ENCODE peak calls at places on chromosomes 7 and 10, in nine cellular contexts. X, T, Y, M, V, C, W, E and F are unnamed samples. For H3K9me3, the result is how much of the 10 kb centered on the place peaks cover.

GRCh38 chr7:65980478-65981250 is 1.3 kb downstream of the GUSB start:
- DNase-seq in X (peak), T (peak), Y (peak), M (peak), V (no peak), C (peak), W (peak), E (peak), F (peak)

GRCh38 chr7:105639677-105640493 is 58.6 kb upstream of the EFCAB10 start:
- DNase-seq in X (no peak), T (no peak), Y (no peak), M (no peak), V (no peak), C (no peak), W (no peak), E (no peak), F (no peak)

GRCh38 chr7:22564511-22565045 is 64.6 kb upstream of the STEAP1B start:
- DNase-seq in X (peak), T (peak), Y (peak), M (no peak), V (no peak), C (no peak), W (no peak), E (peak), F (no peak)

GRCh38 chr10:32237644-32238345 is 109.2 kb downstream of the EPC1 start:
- DNase-seq in X (no peak), T (peak), Y (no peak), M (no peak), V (no peak), C (no peak), W (no peak), E (peak), F (no peak)

GRCh38 chr7:22561895-22562593 is 62.1 kb upstream of the STEAP1B start:
- DNase-seq in X (no peak), T (peak), Y (no peak), M (no peak), V (no peak), C (no peak), W (peak), E (peak), F (no peak)

GRCh38 chr10:43287056-43288007 is 20.5 kb upstream of the RASGEF1A start:
- DNase-seq in X (no peak), T (peak), Y (no peak), M (peak), V (no peak), C (peak), W (no peak), E (peak), F (no peak)

GRCh38 chr10:122830965-122831353 is 14.7 kb downstream of the CUZD1 start:
- DNase-seq in X (no peak), T (no peak), Y (no peak), M (no peak), V (no peak), C (no peak), W (no peak), E (no peak), F (no peak)

GRCh38 chr7:26356929-26357792 is 65.5 kb downstream of the SNX10 start:
- DNase-seq in X (no peak), T (peak), Y (no peak), M (no peak), V (no peak), C (no peak), W (no peak), E (no peak), F (no peak)

GRCh38 chr7:105198223-105198622 is 184.2 kb downstream of the KMT2E start:
- DNase-seq in X (no peak), T (peak), Y (no peak), M (no peak), V (no peak), C (no peak), W (peak), E (peak), F (no peak)

GRCh38 chr7:96484091-96484490 is 162.2 kb upstream of the SLC25A13 start:
- DNase-seq in X (no peak), T (no peak), Y (no peak), M (no peak), V (no peak), C (no peak), W (no peak), E (no peak), F (no peak)

GRCh38 chr10:94018107-94018506 is 24.4 kb downstream of the PLCE1 start:
- DNase-seq in X (no peak), T (no peak), Y (no peak), M (no peak), V (no peak), C (no peak), W (no peak), E (no peak), F (no peak)

GRCh38 chr10:112915590-112916572 is 34.2 kb upstream of the TCF7L2 start:
- DNase-seq in X (no peak), T (peak), Y (no peak), M (no peak), V (peak), C (peak), W (peak), E (no peak), F (no peak)

GRCh38 chr10:3658766-3659165 is 126.2 kb downstream of the KLF6 start:
- DNase-seq in X (no peak), T (no peak), Y (no peak), M (no peak), V (no peak), C (no peak), W (no peak), E (no peak), F (no peak)

GRCh38 chr10:80205478-80206276 is at the start of gene ANXA11:
- DNase-seq in X (peak), T (peak), Y (peak), M (peak), V (peak), C (peak), W (peak), E (peak), F (peak)

GRCh38 chr7:37987732-37988131 is 67.3 kb downstream of the EPDR1 start:
- DNase-seq in X (no peak), T (no peak), Y (no peak), M (no peak), V (no peak), C (peak), W (peak), E (peak), F (no peak)

GRCh38 chr7:128177768-128178550 is 63.1 kb upstream of the LEP start:
- DNase-seq in X (no peak), T (no peak), Y (no peak), M (no peak), V (no peak), C (no peak), W (no peak), E (no peak), F (no peak)
- H3K27ac ChIP-seq in X (no peak), T (no peak), Y (no peak), M (no peak), V (no peak), C (no peak), W (no peak), E (no peak), F (no peak)

GRCh38 chr10:69751216-69751615 is 50.5 kb upstream of the COL13A1 start:
- DNase-seq in X (no peak), T (no peak), Y (no peak), M (no peak), V (no peak), C (no peak), W (no peak), E (no peak), F (no peak)

GRCh38 chr10:69749180-69750010 is 52.3 kb upstream of the COL13A1 start:
- DNase-seq in X (no peak), T (peak), Y (no peak), M (no peak), V (no peak), C (no peak), W (no peak), E (no peak), F (no peak)

GRCh38 chr10:69748621-69749020 is 53.1 kb upstream of the COL13A1 start:
- DNase-seq in X (no peak), T (peak), Y (no peak), M (no peak), V (no peak), C (no peak), W (no peak), E (no peak), F (no peak)

GRCh38 chr10:69750726-69751125 is 51.0 kb upstream of the COL13A1 start:
- DNase-seq in X (no peak), T (no peak), Y (no peak), M (no peak), V (no peak), C (no peak), W (no peak), E (no peak), F (no peak)

DNA sequence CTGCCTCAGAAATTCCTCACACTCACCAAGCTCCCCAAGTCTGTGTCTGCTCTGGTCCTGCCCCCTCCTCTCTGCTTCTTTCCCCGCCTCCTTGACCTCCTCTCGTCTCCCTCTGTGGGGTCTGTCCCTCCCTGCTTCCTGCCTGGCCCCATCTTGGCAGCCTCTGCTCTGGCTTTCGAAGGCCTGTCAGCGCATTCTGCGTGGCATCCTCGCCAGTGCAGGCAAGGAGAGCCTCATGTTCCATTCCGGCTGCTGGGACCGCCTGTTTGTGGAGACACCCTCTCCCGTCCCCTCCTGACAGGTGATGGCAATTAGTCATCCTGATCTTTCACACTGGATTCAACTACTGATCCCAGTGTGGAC is 51.7 kb upstream of the COL13A1 start:
- DNase-seq in X (no peak), T (no peak), Y (no peak), M (no peak), V (no peak), C (no peak), W (no peak), E (no peak), F (no peak)
- H3K9me3 ChIP-seq in X (under half), T (under half), Y (under half), M (under half), V (under half), C (under half), W (under half), E (under half), F (under half)

DNA sequence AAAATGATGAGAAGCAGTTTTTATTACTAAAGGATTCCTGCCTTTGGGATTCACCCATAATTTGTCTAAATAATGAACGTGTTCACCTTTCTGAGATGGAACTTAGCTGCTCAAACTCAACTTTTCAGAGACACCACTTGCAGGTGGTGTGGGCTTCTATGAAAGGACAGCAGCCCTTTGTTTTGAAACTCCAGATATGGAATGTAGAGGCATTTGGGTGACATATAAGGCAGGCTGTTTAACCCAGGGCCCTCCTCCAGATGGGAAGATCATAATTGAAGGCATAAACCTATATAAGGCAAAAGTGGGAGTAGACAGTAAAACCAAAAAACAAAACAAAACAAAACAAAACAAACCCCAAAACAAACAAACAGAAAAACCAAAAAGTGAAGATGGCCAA is 11.9 kb upstream of the HUS1 start:
- DNase-seq in X (no peak), T (no peak), Y (no peak), M (no peak), V (no peak), C (no peak), W (no peak), E (no peak), F (no peak)
- H3K4me3 ChIP-seq in X (no peak), T (peak), Y (no peak), M (peak), V (no peak), C (no peak), W (no peak), E (no peak), F (peak)

GRCh38 chr10:70691601-70692000 is 19.3 kb downstream of the ADAMTS14 start:
- DNase-seq in X (no peak), T (no peak), Y (no peak), M (no peak), V (no peak), C (no peak), W (no peak), E (no peak), F (no peak)

GRCh38 chr10:70692043-70692603 is 19.8 kb downstream of the ADAMTS14 start:
- DNase-seq in X (no peak), T (peak), Y (no peak), M (no peak), V (no peak), C (no peak), W (no peak), E (no peak), F (no peak)

GRCh38 chr10:70693619-70694286 is 21.4 kb downstream of the ADAMTS14 start:
- DNase-seq in X (peak), T (peak), Y (peak), M (peak), V (no peak), C (no peak), W (peak), E (peak), F (no peak)

GRCh38 chr10:70695241-70696030 is 23.1 kb downstream of the ADAMTS14 start:
- DNase-seq in X (no peak), T (peak), Y (no peak), M (no peak), V (no peak), C (no peak), W (no peak), E (no peak), F (no peak)

DNA sequence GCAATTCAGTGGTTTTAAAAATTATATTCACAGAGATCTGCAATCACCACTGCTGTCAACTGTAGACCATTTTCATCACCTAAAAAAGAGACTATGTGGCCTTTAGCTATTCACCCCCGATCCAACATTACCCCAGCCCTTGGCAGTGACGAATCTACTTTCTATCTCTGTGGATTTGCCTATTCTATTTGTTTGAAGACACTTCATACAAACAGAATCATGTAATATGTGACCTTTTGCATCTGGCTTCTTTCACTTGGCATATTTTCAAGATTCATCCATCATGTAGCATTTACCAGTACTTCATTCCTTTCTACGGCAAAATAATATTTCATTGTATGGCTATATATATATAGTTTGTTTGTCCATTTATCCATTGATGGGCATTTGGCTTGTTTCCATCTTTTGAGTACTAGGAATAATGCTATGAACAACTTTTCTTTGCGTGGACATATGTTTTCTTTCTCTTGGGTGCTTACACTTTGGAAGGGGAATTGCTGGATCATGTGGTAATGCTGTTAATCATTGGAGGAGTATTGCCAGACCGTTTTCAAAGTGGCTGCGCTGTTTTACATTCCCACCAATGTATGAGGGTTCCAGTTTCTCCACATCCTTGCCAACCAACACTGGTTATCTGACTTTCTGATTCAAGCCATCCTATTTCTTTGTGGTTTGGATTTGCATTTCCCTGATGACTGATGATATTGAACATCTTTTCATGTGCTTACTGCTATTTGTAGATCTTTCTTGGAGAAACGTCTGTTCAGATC is 22.3 kb downstream of the ADAMTS14 start:
- DNase-seq in X (no peak), T (peak), Y (no peak), M (no peak), V (no peak), C (no peak), W (no peak), E (peak), F (no peak)
- H3K27ac ChIP-seq in X (no peak), T (peak), Y (no peak), M (no peak), V (no peak), C (no peak), W (peak), E (no peak), F (no peak)